ENCODE peak calls at places on chromosomes 13 and 19, in nine cellular contexts. B is hepatocyte, Z is H9, P is neural progenitor cell, J is HCT116, T is H1, Q is IMR-90, W is fibroblast of lung, V is MM.1S. G is an unnamed sample.

GRCh38 chr13:110265682-110266430 is 41.1 kb downstream of the COL4A1 start:
- DNase-seq in W (no peak), Z (no peak), V (no peak), T (peak; percentile 49), B (no peak), J (no peak), P (peak; percentile 48), Q (no peak), G (no peak)

GRCh38 chr13:42377640-42378382 is 105.9 kb downstream of the AKAP11 start:
- DNase-seq in T (no peak), Z (no peak), W (no peak), J (no peak), V (peak; percentile 72), P (no peak), B (no peak), Q (no peak), G (peak; percentile 73)

GRCh38 chr19:34838753-34839431 is 65.9 kb upstream of the ZNF599 start:
- DNase-seq in T (peak; percentile 87), P (peak; percentile 72), Z (peak; percentile 83), V (no peak), B (peak; percentile 71), J (no peak), Q (no peak), W (peak; percentile 1), G (no peak)

GRCh38 chr19:55383789-55384575 is at the start of gene TMEM238:
- DNase-seq in T (peak; percentile 72), J (no peak), P (peak; percentile 88), Q (peak; percentile 70), Z (peak; percentile 64), B (peak; percentile 86), V (peak; percentile 72), W (peak; percentile 69), G (peak; percentile 87)

GRCh38 chr19:3535235-3535921 is 3.6 kb upstream of the TEKTIP1 start:
- DNase-seq in W (no peak), P (no peak), J (no peak), T (no peak), B (no peak), V (no peak), Q (no peak), Z (no peak), G (no peak)

GRCh38 chr13:113304121-113304520 is 7.1 kb downstream of the LAMP1 start:
- DNase-seq in Z (no peak), B (no peak), V (no peak), J (no peak), P (no peak), Q (no peak), W (no peak), T (no peak), G (no peak)

GRCh38 chr19:36112678-36113077 is 1.7 kb downstream of the OVOL3 start:
- DNase-seq in Z (no peak), Q (no peak), J (no peak), W (no peak), T (no peak), V (no peak), P (no peak), B (no peak), G (no peak)

GRCh38 chr19:46181386-46181774 is 33.3 kb downstream of the IGFL2 start:
- DNase-seq in V (peak; percentile 12), W (peak; percentile 21), T (no peak), P (no peak), B (no peak), Z (no peak), Q (peak; percentile 28), J (no peak), G (no peak)

GRCh38 chr19:1270854-1271527 is 1.9 kb downstream of the CIRBP start:
- DNase-seq in W (no peak), Q (no peak), Z (no peak), B (no peak), J (no peak), T (no peak), V (no peak), P (no peak), G (peak; percentile 48)

GRCh38 chr19:43605875-43606568 is 5.9 kb upstream of the SRRM5 start:
- DNase-seq in P (no peak), Z (no peak), V (no peak), Q (no peak), W (no peak), J (no peak), B (no peak), T (no peak), G (no peak)

GRCh38 chr19:3176715-3177501 is 1.7 kb upstream of the S1PR4 start:
- DNase-seq in Z (peak; percentile 29), B (peak; percentile 57), P (no peak), Q (peak; percentile 67), W (peak; percentile 33), J (peak; percentile 75), V (no peak), T (no peak), G (no peak)

GRCh38 chr19:45935267-45935666 is 20.7 kb upstream of the NANOS2 start:
- DNase-seq in P (no peak), J (no peak), V (no peak), Z (no peak), Q (no peak), B (no peak), W (no peak), T (no peak), G (no peak)

GRCh38 chr19:38845374-38846024 is 4.3 kb downstream of the HNRNPL start:
- DNase-seq in J (no peak), Z (no peak), P (no peak), W (no peak), Q (no peak), V (no peak), B (no peak), T (no peak), G (no peak)
- H3K4me2 ChIP-seq in J (no peak overlapping the region), Z (no peak overlapping the region), P (no peak overlapping the region), W (no peak overlapping the region), Q (no peak overlapping the region), V (no peak overlapping the region), B (no peak overlapping the region), T (no peak overlapping the region), G (no peak overlapping the region)

DNA sequence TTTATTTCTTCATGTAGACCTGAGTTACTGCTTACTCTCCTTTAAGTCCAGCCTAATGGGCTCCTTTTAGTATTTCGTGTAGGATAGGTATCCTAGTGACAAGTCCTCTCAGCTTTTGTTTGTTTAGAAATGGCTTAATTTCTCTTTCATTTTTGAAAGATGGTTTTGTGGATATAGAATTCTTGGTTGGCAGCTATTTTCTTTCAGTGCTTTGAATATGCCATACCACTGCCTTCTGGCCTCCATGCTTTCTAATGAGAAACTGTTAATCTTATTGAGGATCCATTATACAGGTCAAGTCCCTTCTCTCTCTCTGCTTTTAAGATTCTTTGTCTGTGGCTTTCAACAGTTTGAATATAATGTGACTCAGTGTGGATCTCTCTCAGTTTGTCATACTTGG is 46.8 kb upstream of the SACS start:
- DNase-seq in J (no peak), Q (no peak), T (no peak), B (no peak), P (no peak), W (no peak), V (no peak), Z (no peak), G (no peak)
- H3K4me2 ChIP-seq in J (no peak overlapping the region), Q (no peak overlapping the region), T (no peak overlapping the region), B (no peak overlapping the region), P (no peak overlapping the region), W (no peak overlapping the region), V (no peak overlapping the region), Z (no peak overlapping the region), G (no peak overlapping the region)

GRCh38 chr13:44765076-44765475 is 188.9 kb upstream of the TSC22D1 start:
- DNase-seq in J (no peak), Q (no peak), B (peak; percentile 65), P (peak; percentile 82), T (no peak), V (no peak), W (no peak), Z (no peak), G (no peak)

GRCh38 chr13:44763604-44764311 is 187.6 kb upstream of the TSC22D1 start:
- DNase-seq in V (no peak), Q (no peak), Z (no peak), W (no peak), J (no peak), B (no peak), T (no peak), P (no peak), G (no peak)

GRCh38 chr13:44762946-44763345 is 186.8 kb upstream of the TSC22D1 start:
- DNase-seq in W (no peak), P (no peak), Z (no peak), Q (peak; percentile 45), J (no peak), B (no peak), V (no peak), T (no peak), G (no peak)

GRCh38 chr13:44767257-44767656 is 191.1 kb upstream of the TSC22D1 start:
- DNase-seq in P (no peak), T (no peak), J (no peak), Q (no peak), B (no peak), Z (no peak), W (no peak), V (no peak), G (no peak)

DNA sequence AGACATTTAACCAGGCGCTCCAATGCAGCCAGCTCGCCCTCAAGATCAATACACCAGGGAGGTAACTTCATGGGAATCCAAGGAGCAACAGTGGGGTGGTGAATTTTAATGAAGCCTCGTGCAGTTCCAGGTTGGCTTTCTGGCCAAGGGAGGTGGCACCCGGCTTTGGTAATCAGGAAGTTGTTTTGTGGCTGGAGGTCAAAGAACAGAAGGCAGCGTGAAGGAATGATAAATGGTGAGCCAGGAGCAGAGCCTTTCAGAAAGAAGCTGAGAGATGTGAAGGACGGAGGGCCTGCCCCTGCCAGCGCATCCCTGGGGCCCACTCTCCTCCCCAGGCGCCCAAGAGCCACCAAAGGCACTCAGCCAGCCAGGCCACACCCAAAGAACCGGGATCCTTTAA is 188.2 kb upstream of the TSC22D1 start:
- DNase-seq in Q (no peak), W (no peak), B (peak; percentile 39), P (peak; percentile 26), J (no peak), V (no peak), T (no peak), Z (no peak), G (no peak)
- H3K4me2 ChIP-seq in Q (no peak overlapping the region), W (no peak overlapping the region), B (peak overlapping the region; percentile 52), P (peak overlapping the region; percentile 50), J (no peak overlapping the region), V (no peak overlapping the region), T (no peak overlapping the region), Z (no peak overlapping the region), G (no peak overlapping the region)

GRCh38 chr13:93561553-93561952 is 334.9 kb downstream of the GPC6 start:
- DNase-seq in Z (no peak), J (no peak), V (no peak), P (peak; percentile 32), Q (no peak), W (no peak), T (no peak), B (no peak), G (no peak)

GRCh38 chr13:93554514-93554913 is 327.9 kb downstream of the GPC6 start:
- DNase-seq in W (no peak), V (no peak), Q (no peak), T (no peak), Z (no peak), P (peak; percentile 20), J (no peak), B (no peak), G (no peak)

GRCh38 chr13:93559718-93560117 is 333.1 kb downstream of the GPC6 start:
- DNase-seq in Q (peak; percentile 84), W (peak; percentile 80), P (no peak), J (no peak), Z (no peak), B (no peak), T (no peak), V (no peak), G (no peak)

GRCh38 chr13:93562676-93563075 is 336.1 kb downstream of the GPC6 start:
- DNase-seq in B (no peak), P (no peak), Q (no peak), V (no peak), J (no peak), W (no peak), T (no peak), Z (no peak), G (no peak)

GRCh38 chr13:93558637-93559036 is 332.0 kb downstream of the GPC6 start:
- DNase-seq in B (no peak), P (no peak), Z (no peak), V (no peak), W (peak; percentile 8), Q (peak; percentile 16), T (no peak), J (no peak), G (no peak)
- H3K4me2 ChIP-seq in B (no peak overlapping the region), P (no peak overlapping the region), Z (no peak overlapping the region), V (no peak overlapping the region), W (no peak overlapping the region), Q (no peak overlapping the region), T (no peak overlapping the region), J (no peak overlapping the region), G (no peak overlapping the region)